ENCODE peak calls at places on chromosomes 12 and 14, in seven cellular contexts. I, B, Z, W, T, O and F are unnamed samples.

GRCh38 chr12:88132387-88132786 is 9.5 kb downstream of the CEP290 start:
- DNase-seq in B (no peak), O (no peak), Z (no peak), W (no peak), T (no peak), I (no peak), F (no peak)

GRCh38 chr12:23560611-23561010 is 388.9 kb downstream of the SOX5 start:
- DNase-seq in B (no peak), I (no peak), O (no peak), W (no peak), T (no peak), Z (no peak), F (no peak)

GRCh38 chr12:110583137-110584059 is at the start of gene PPTC7:
- DNase-seq in W (peak), I (peak), O (peak), B (peak), T (peak), Z (peak), F (peak)

GRCh38 chr14:52917732-52918131 is 33.1 kb downstream of the FERMT2 start:
- DNase-seq in T (peak), Z (no peak), W (no peak), B (no peak), I (no peak), O (no peak), F (no peak)

GRCh38 chr12:51517316-51517715 is 73.7 kb upstream of the SCN8A start:
- DNase-seq in Z (no peak), O (no peak), T (no peak), I (no peak), B (no peak), W (no peak), F (no peak)

GRCh38 chr12:74317078-74317581 is 220.5 kb upstream of the ATXN7L3B start:
- DNase-seq in I (no peak), Z (no peak), O (no peak), T (peak), W (no peak), B (peak), F (peak)

GRCh38 chr14:92846162-92846897 is 52.2 kb downstream of the GOLGA5 start:
- DNase-seq in T (peak), O (no peak), W (no peak), B (no peak), Z (peak), I (peak), F (no peak)

GRCh38 chr12:3122841-3123678 is 45.9 kb downstream of the TSPAN9 start:
- DNase-seq in O (no peak), T (peak), B (peak), Z (peak), W (no peak), I (no peak), F (no peak)

GRCh38 chr12:109723311-109723791 is 9.7 kb downstream of the FAM222A start:
- DNase-seq in B (no peak), O (peak), W (no peak), Z (no peak), I (no peak), T (no peak), F (peak)

GRCh38 chr12:95996034-95996658 is at the start of gene HAL:
- DNase-seq in B (no peak), O (no peak), W (no peak), T (no peak), I (no peak), Z (no peak), F (no peak)

GRCh38 chr14:59630281-59630963 is 53.8 kb upstream of the CCDC175 start:
- DNase-seq in Z (no peak), W (peak), I (no peak), B (peak), O (peak), T (no peak), F (peak)

GRCh38 chr12:25690996-25691864 is 138.1 kb upstream of the LMNTD1 start:
- DNase-seq in T (no peak), I (no peak), W (no peak), B (no peak), Z (no peak), O (no peak), F (no peak)